ENCODE peak calls at places on chromosomes 2 and 18, in four cellular contexts. U is tibial nerve; P is uterus; M is CD4-positive, alpha-beta memory T cell. S is an unnamed sample. For H3K36me3, the result is how much of the 10 kb centered on the place peaks cover.

GRCh38 chr2:226771067-226771466 is 28.6 kb downstream of the IRS1 start:
- DNase-seq in U (no peak), P (no peak), M (no peak), S (peak)

GRCh38 chr2:25131567-25132295 is 36.6 kb downstream of the POMC start:
- DNase-seq in U (peak), P (no peak), M (no peak), S (peak)

GRCh38 chr2:236578980-236579745 is 9.5 kb downstream of the ACKR3 start:
- DNase-seq in U (no peak), P (no peak), M (no peak), S (no peak)

GRCh38 chr2:234960091-234961088 is 8.6 kb downstream of the SH3BP4 start:
- DNase-seq in U (no peak), P (no peak), M (no peak), S (no peak)

GRCh38 chr2:10285578-10286198 is 17.0 kb upstream of the HPCAL1 start:
- DNase-seq in U (peak), P (peak), M (no peak), S (peak)

GRCh38 chr18:25604231-25604908 is 252.4 kb upstream of the ZNF521 start:
- DNase-seq in U (no peak), P (no peak), M (no peak), S (no peak)

GRCh38 chr18:63518178-63519012 is 23.8 kb upstream of the SERPINB12 start:
- DNase-seq in U (peak), P (peak), M (peak), S (no peak)

GRCh38 chr2:238551091-238551490 is 124.4 kb downstream of the ASB1 start:
- DNase-seq in U (no peak), P (no peak), M (no peak), S (no peak)

GRCh38 chr2:160574472-160575140 is 81.0 kb upstream of the RBMS1 start:
- DNase-seq in U (no peak), P (no peak), M (no peak), S (no peak)

GRCh38 chr2:33115196-33115595 is 168.4 kb downstream of the LTBP1 start:
- DNase-seq in U (no peak), P (no peak), M (no peak), S (no peak)

GRCh38 chr2:66839551-66840320 is 404.8 kb downstream of the MEIS1 start:
- DNase-seq in U (no peak), P (no peak), M (no peak), S (no peak)

GRCh38 chr2:170408461-170409163 is 230.7 kb downstream of the MYO3B start:
- DNase-seq in U (no peak), P (no peak), M (no peak), S (no peak)

GRCh38 chr2:218953366-218953954 is 6.0 kb upstream of the CDK5R2 start:
- DNase-seq in U (no peak), P (no peak), M (no peak), S (no peak)

GRCh38 chr18:48542513-48543181 is 3.8 kb downstream of the CTIF start:
- DNase-seq in U (no peak), P (no peak), M (no peak), S (no peak)

GRCh38 chr2:239303711-239304532 is 96.9 kb downstream of the HDAC4 start:
- DNase-seq in U (no peak), P (peak), M (no peak), S (peak)

GRCh38 chr2:196925768-196926561 is 542 bp downstream of the PGAP1 start:
- DNase-seq in U (peak), P (peak), M (no peak), S (peak)

GRCh38 chr2:26463252-26464207 is 14.4 kb downstream of the OTOF start:
- DNase-seq in U (no peak), P (no peak), M (no peak), S (peak)

GRCh38 chr2:236554629-236555282 is 14.9 kb upstream of the ACKR3 start:
- DNase-seq in U (no peak), P (no peak), M (peak), S (no peak)

GRCh38 chr2:105744091-105744908 is 412 bp upstream of the NCK2 start:
- DNase-seq in U (peak), P (peak), M (peak), S (peak)

GRCh38 chr2:23719721-23720120 is 207.2 kb downstream of the ATAD2B start:
- DNase-seq in U (no peak), P (no peak), M (no peak), S (no peak)

GRCh38 chr2:109510136-109511028 is 103.4 kb downstream of the SEPTIN10 start:
- DNase-seq in U (peak), P (peak), M (peak), S (peak)

GRCh38 chr2:113754989-113755689 is 1.3 kb downstream of the SLC35F5 start:
- DNase-seq in U (no peak), P (no peak), M (no peak), S (no peak)

GRCh38 chr2:198004921-198005829 is 200.8 kb downstream of the PLCL1 start:
- DNase-seq in U (no peak), P (no peak), M (peak), S (no peak)

GRCh38 chr2:27185331-27186026 is 26.4 kb upstream of the ATRAID start:
- DNase-seq in U (peak), P (peak), M (no peak), S (peak)

GRCh38 chr18:76713432-76713831 is 108.9 kb upstream of the ZNF236 start:
- DNase-seq in U (no peak), P (no peak), M (no peak), S (no peak)

GRCh38 chr18:47863041-47863440 is 67.4 kb downstream of the SMAD2 start:
- DNase-seq in U (no peak), P (no peak), M (no peak), S (no peak)

GRCh38 chr18:3540805-3541548 is 91.0 kb downstream of the TGIF1 start:
- DNase-seq in U (no peak), P (no peak), M (no peak), S (no peak)

GRCh38 chr18:73715228-73715670 is 432.4 kb downstream of the FBXO15 start:
- DNase-seq in U (no peak), P (no peak), M (no peak), S (no peak)

GRCh38 chr2:240388471-240389301 is 46.8 kb upstream of the GPC1 start:
- DNase-seq in U (no peak), P (no peak), M (no peak), S (peak)

GRCh38 chr2:222796413-222797103 is 64.3 kb upstream of the ACSL3 start:
- DNase-seq in U (no peak), P (no peak), M (no peak), S (no peak)

GRCh38 chr2:235219048-235219447 is 267.2 kb downstream of the SH3BP4 start:
- DNase-seq in U (no peak), P (no peak), M (no peak), S (no peak)

GRCh38 chr2:108267117-108267516 is 21.6 kb upstream of the SULT1C2 start:
- DNase-seq in U (peak), P (peak), M (no peak), S (no peak)

GRCh38 chr2:49129034-49129433 is 25.3 kb downstream of the FSHR start:
- DNase-seq in U (no peak), P (no peak), M (no peak), S (no peak)

GRCh38 chr18:33495278-33495677 is 54.8 kb upstream of the CCDC178 start:
- DNase-seq in U (peak), P (no peak), M (no peak), S (no peak)

GRCh38 chr2:950627-950992 is at the start of gene SNTG2:
- DNase-seq in U (peak), P (peak), M (peak), S (no peak)

DNA sequence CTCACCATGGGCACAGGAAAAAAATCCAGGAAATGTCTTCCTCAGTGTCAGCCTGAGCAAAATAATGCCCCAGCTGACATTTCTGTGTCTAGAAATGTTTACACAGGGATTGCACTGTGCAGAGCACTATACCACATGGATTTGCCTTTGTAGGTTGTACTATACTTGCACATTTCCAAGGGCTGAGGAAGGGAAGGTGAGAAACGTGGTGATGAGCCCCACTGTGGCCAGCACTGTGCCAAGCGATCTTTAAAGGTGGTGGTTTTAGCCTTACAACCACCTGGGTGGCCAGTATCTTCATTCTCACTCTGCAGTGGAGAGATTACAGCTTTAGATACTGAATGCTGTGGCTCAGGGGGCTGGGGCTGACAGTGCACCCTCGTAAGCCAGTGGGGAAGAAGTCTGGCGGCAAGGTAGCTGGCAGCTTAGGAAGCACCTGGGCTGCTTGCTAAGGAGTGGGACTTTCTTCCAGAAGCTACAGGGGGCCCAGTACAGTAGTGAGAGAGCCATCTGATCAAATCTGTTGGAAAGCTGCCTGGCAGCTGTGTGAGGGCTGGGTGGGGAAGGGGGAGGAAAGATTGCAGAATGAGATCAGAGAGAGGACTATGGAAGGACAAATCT is 81.4 kb upstream of the MSH2 start:
- DNase-seq in U (no peak), P (no peak), M (no peak), S (no peak)
- H3K36me3 ChIP-seq in U (under half), P (under half), M (under half), S (under half)

GRCh38 chr18:36185901-36186460 is 1.3 kb upstream of the MOCOS start:
- DNase-seq in U (no peak), P (no peak), M (no peak), S (no peak)
- H3K27ac ChIP-seq in U (no peak), P (no peak), M (no peak), S (no peak)

GRCh38 chr2:124586210-124586609 is 561.1 kb downstream of the CNTNAP5 start:
- DNase-seq in U (no peak), P (no peak), M (no peak), S (no peak)

GRCh38 chr2:124586835-124587234 is 561.7 kb downstream of the CNTNAP5 start:
- DNase-seq in U (no peak), P (no peak), M (no peak), S (no peak)

GRCh38 chr2:124585277-124585676 is 560.2 kb downstream of the CNTNAP5 start:
- DNase-seq in U (no peak), P (no peak), M (no peak), S (no peak)

DNA sequence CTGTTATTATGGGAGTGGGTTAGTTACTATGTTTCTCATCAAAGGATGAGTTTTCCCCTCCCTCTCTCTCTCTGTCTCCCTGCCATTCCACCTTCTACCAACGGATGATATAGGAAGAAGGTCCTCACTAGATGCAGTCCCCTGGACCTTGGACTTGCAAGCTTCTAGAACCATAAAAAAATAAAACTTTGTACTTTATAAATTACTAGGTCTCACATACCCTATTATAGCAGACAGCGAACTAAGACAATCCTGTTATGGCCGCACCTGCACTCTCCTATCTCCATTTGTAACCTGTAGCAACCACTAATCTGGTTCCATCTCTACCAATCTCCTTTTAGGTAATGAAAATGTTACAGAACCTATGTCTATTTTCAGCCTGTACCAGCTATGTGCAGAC is 564.9 kb downstream of the CNTNAP5 start:
- DNase-seq in U (no peak), P (no peak), M (no peak), S (no peak)
- H3K36me3 ChIP-seq in U (under half), P (under half), M (under half), S (under half)

GRCh38 chr2:43267393-43267792 is 41.0 kb upstream of the ZFP36L2 start:
- DNase-seq in U (no peak), P (no peak), M (no peak), S (no peak)
- H3K27ac ChIP-seq in U (no peak), P (peak), M (no peak), S (no peak)

GRCh38 chr2:61529944-61530343 is 8.2 kb downstream of the XPO1 start:
- DNase-seq in U (no peak), P (no peak), M (no peak), S (no peak)
- H3K36me3 ChIP-seq in U (under half), P (under half), M (under half), S (under half)